ENCODE peak calls at places on chromosomes 2 and 18, in seven cellular contexts. U is transverse colon, H is upper lobe of left lung, M is spleen, O is suprapubic skin, V is HCT116, L is stomach. Z is an unnamed sample.

GRCh38 chr2:158670292-158670691 is 124.8 kb upstream of the DAPL1 start:
- DNase-seq in U (no peak), H (no peak), M (no peak), O (no peak), V (no peak), L (no peak), Z (no peak)

GRCh38 chr2:40511661-40512213 is 59.8 kb upstream of the SLC8A1 start:
- DNase-seq in U (peak), H (no peak), M (no peak), O (peak), V (no peak), L (no peak), Z (peak)

GRCh38 chr2:216477283-216478035 is 21.2 kb upstream of the RPL37A start:
- DNase-seq in U (no peak), H (no peak), M (no peak), O (no peak), V (no peak), L (no peak), Z (no peak)

GRCh38 chr2:36394804-36395203 is 39.2 kb downstream of the CRIM1 start:
- DNase-seq in U (no peak), H (no peak), M (no peak), O (no peak), V (no peak), L (no peak), Z (no peak)

GRCh38 chr18:39751926-39752325 is 2186.3 kb upstream of the CELF4 start:
- DNase-seq in U (no peak), H (no peak), M (no peak), O (no peak), V (no peak), L (no peak), Z (no peak)

GRCh38 chr18:72674710-72675109 is 130.6 kb upstream of the CBLN2 start:
- DNase-seq in U (no peak), H (peak), M (no peak), O (no peak), V (no peak), L (no peak), Z (no peak)

GRCh38 chr2:88638743-88639142 is 11.5 kb upstream of the EIF2AK3 start:
- DNase-seq in U (no peak), H (no peak), M (no peak), O (no peak), V (no peak), L (no peak), Z (no peak)

GRCh38 chr2:108220942-108221541 is 18.7 kb upstream of the SULT1C3 start:
- DNase-seq in U (no peak), H (peak), M (no peak), O (no peak), V (no peak), L (no peak), Z (no peak)

GRCh38 chr18:76970749-76971148 is 148.4 kb downstream of the ZNF236 start:
- DNase-seq in U (no peak), H (peak), M (peak), O (no peak), V (no peak), L (no peak), Z (no peak)

GRCh38 chr2:19835818-19836281 is 65.9 kb downstream of the TTC32 start:
- DNase-seq in U (no peak), H (no peak), M (no peak), O (no peak), V (no peak), L (no peak), Z (peak)
- TF ChIP-seq POLR2AphosphoS5 in U (peak), H (no peak), M (no peak), O (no peak), V (no peak), L (no peak), Z (peak)

DNA sequence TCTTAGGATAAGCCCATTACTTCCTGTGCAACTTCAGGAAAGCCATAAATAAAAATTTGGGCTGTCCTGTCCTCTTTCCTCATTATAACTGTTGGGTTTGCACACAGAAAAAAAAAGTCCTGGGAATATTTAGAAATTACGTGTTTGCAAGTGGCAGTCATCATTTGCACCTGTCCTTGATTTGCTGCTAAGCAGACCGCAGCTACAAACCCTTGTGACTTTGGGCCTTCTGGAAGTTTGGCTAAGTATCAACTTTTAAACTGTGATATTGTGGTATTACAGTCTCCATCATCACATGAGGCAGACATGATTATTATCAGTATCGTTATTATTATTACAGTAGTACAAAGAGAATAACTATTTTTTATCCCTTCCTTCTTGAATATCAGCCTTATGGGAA is 260.7 kb upstream of the SESTD1 start:
- DNase-seq in U (no peak), H (no peak), M (no peak), O (no peak), V (no peak), L (no peak), Z (no peak)
- TF ChIP-seq POLR2AphosphoS5 in U (no peak), H (no peak), M (no peak), O (no peak), V (no peak), L (no peak), Z (no peak)

DNA sequence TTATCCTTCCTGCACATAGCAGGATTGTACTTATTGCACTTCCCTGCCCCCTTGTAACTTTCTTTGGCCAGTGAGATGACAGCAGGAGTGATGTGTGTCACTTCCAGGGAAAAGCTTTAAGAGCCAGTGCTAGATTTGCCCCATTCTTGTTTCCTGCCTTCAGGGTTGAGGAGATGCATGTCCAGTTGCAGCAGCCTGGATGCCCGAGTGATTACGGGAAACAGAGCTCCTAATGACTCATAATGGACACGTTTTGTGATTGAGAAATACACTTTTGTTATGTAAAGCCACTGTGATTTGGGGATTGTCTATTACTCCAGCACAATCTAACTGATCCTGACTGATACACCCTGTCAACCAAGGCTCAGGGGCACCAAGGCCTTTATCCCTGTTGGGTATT is 5.0 kb upstream of the TET3 start:
- DNase-seq in U (no peak), H (no peak), M (no peak), O (no peak), V (no peak), L (no peak), Z (no peak)
- TF ChIP-seq POLR2AphosphoS5 in U (no peak), H (peak), M (no peak), O (no peak), V (no peak), L (peak), Z (no peak)

GRCh38 chr2:20179755-20180594 is 45.0 kb downstream of the SDC1 start:
- DNase-seq in U (peak), H (peak), M (peak), O (peak), V (no peak), L (peak), Z (peak)
- TF ChIP-seq POLR2AphosphoS5 in U (peak), H (peak), M (no peak), O (peak), V (no peak), L (peak), Z (no peak)

GRCh38 chr2:436203-436602 is 148.3 kb upstream of the ALKAL2 start:
- DNase-seq in U (no peak), H (no peak), M (no peak), O (no peak), V (no peak), L (no peak), Z (no peak)
- TF ChIP-seq POLR2AphosphoS5 in U (no peak), H (no peak), M (no peak), O (no peak), V (no peak), L (no peak), Z (no peak)